ENCODE peak calls at places on chromosomes 11 and 22, in seven cellular contexts. V, W, Z, B, L, C and Q are unnamed samples.

GRCh38 chr11:103541186-103541795 is 432.1 kb downstream of the DYNC2H1 start:
- DNase-seq in V (no peak), W (no peak), Z (no peak), B (no peak), L (no peak), C (no peak), Q (no peak)

GRCh38 chr11:114678125-114679036 is at the start of gene NXPE2:
- DNase-seq in V (no peak), W (no peak), Z (no peak), B (peak), L (peak), C (no peak), Q (peak)

GRCh38 chr11:83724704-83725114 is 438.5 kb upstream of the CCDC90B start:
- DNase-seq in V (no peak), W (peak), Z (no peak), B (no peak), L (peak), C (no peak), Q (no peak)

GRCh38 chr22:26576026-26576680 is 13.8 kb downstream of the TPST2 start:
- DNase-seq in V (no peak), W (no peak), Z (no peak), B (no peak), L (no peak), C (no peak), Q (no peak)

GRCh38 chr11:99773646-99774045 is 752.9 kb downstream of the CNTN5 start:
- DNase-seq in V (no peak), W (no peak), Z (no peak), B (no peak), L (peak), C (no peak), Q (peak)

GRCh38 chr11:130916910-130917309 is 631 bp upstream of the SNX19 start:
- DNase-seq in V (no peak), W (no peak), Z (no peak), B (no peak), L (no peak), C (no peak), Q (no peak)

GRCh38 chr11:128621491-128622136 is 34.3 kb upstream of the ETS1 start:
- DNase-seq in V (peak), W (peak), Z (peak), B (peak), L (peak), C (no peak), Q (peak)

GRCh38 chr11:131653244-131653643 is 282.8 kb downstream of the NTM start:
- DNase-seq in V (no peak), W (peak), Z (no peak), B (no peak), L (no peak), C (peak), Q (no peak)

GRCh38 chr11:119404872-119405271 is 18.1 kb downstream of the THY1 start:
- DNase-seq in V (no peak), W (no peak), Z (no peak), B (no peak), L (no peak), C (no peak), Q (no peak)

GRCh38 chr22:20853236-20853660 is 5.4 kb downstream of the PI4KA start:
- DNase-seq in V (no peak), W (peak), Z (no peak), B (no peak), L (no peak), C (no peak), Q (no peak)

GRCh38 chr11:12005476-12005875 is 3.0 kb downstream of the DKK3 start:
- DNase-seq in V (no peak), W (no peak), Z (no peak), B (peak), L (peak), C (no peak), Q (peak)

GRCh38 chr11:1199689-1200610 is 22.9 kb upstream of the MUC5B start:
- DNase-seq in V (no peak), W (peak), Z (no peak), B (no peak), L (no peak), C (peak), Q (no peak)
- H3K4me3 ChIP-seq in V (no peak), W (no peak), Z (no peak), B (no peak), L (no peak), C (no peak), Q (no peak)

GRCh38 chr11:27703453-27703852 is 3.2 kb upstream of the BDNF start:
- DNase-seq in V (no peak), W (no peak), Z (no peak), B (no peak), L (peak), C (no peak), Q (peak)
- TF ChIP-seq CTCF in V (peak), W (no peak), Z (no peak), B (peak), L (no peak), C (no peak), Q (no peak)

GRCh38 chr22:42957958-42958357 is 57.0 kb downstream of the PACSIN2 start:
- DNase-seq in V (no peak), W (no peak), Z (no peak), B (no peak), L (no peak), C (no peak), Q (no peak)

GRCh38 chr22:42960146-42960509 is 54.8 kb downstream of the PACSIN2 start:
- DNase-seq in V (no peak), W (peak), Z (no peak), B (no peak), L (no peak), C (no peak), Q (no peak)

GRCh38 chr22:42959472-42960145 is 55.3 kb downstream of the PACSIN2 start:
- DNase-seq in V (no peak), W (peak), Z (peak), B (peak), L (peak), C (no peak), Q (peak)

GRCh38 chr22:42957544-42957943 is 57.4 kb downstream of the PACSIN2 start:
- DNase-seq in V (no peak), W (no peak), Z (no peak), B (no peak), L (no peak), C (no peak), Q (no peak)

DNA sequence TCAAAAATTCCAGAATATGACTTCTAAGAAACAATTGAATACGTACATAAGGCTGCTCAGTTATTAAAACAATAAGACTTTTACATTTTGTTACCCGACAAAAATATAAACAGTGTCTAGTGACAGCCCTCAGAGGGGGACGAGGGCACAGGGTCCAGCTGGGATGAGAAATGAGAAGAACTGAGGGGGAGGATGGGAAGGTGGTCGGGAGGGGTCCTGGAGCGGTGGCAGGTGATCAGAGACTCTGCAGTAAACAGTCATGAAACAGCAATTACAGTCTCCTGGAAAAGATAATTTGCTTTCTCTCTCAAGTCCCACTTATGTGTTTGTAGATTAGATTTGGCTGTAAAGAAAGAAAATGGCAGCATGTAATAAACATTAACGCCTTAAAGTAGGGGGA is 56.0 kb downstream of the PACSIN2 start:
- DNase-seq in V (no peak), W (peak), Z (no peak), B (no peak), L (no peak), C (peak), Q (no peak)
- H3K4me3 ChIP-seq in V (no peak), W (no peak), Z (peak), B (no peak), L (no peak), C (peak), Q (no peak)

DNA sequence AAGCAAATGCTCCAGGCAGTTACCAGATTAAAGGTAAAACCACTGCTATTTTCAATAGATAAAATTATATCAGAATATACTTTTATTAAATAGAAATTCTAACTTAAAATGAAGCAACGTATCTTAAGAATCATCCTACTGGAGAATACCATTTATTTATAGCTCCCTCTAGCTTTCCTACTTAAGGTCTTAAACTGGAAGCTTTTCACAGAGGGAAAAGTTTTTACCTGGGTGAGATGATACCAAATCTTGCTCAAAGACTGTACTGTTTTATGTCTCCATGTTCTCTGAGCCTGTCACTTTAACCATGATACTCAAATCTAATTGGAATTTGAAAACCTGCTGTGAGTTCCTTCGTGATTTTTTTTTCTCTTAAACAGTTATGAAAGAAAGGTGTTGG is 291.8 kb downstream of the AASDHPPT start:
- DNase-seq in V (no peak), W (no peak), Z (no peak), B (no peak), L (no peak), C (no peak), Q (no peak)
- TF ChIP-seq CTCF in V (no peak), W (no peak), Z (no peak), B (no peak), L (no peak), C (no peak), Q (no peak)

GRCh38 chr11:73275381-73275750 is 3.2 kb downstream of the P2RY6 start:
- DNase-seq in V (no peak), W (peak), Z (no peak), B (no peak), L (no peak), C (no peak), Q (no peak)
- H3K4me3 ChIP-seq in V (no peak), W (no peak), Z (no peak), B (no peak), L (no peak), C (peak), Q (no peak)

GRCh38 chr11:62324738-62325556 is 12.3 kb upstream of the ASRGL1 start:
- DNase-seq in V (no peak), W (peak), Z (no peak), B (no peak), L (peak), C (no peak), Q (peak)
- TF ChIP-seq CTCF in V (peak), W (peak), Z (no peak), B (peak), L (peak), C (no peak), Q (peak)

DNA sequence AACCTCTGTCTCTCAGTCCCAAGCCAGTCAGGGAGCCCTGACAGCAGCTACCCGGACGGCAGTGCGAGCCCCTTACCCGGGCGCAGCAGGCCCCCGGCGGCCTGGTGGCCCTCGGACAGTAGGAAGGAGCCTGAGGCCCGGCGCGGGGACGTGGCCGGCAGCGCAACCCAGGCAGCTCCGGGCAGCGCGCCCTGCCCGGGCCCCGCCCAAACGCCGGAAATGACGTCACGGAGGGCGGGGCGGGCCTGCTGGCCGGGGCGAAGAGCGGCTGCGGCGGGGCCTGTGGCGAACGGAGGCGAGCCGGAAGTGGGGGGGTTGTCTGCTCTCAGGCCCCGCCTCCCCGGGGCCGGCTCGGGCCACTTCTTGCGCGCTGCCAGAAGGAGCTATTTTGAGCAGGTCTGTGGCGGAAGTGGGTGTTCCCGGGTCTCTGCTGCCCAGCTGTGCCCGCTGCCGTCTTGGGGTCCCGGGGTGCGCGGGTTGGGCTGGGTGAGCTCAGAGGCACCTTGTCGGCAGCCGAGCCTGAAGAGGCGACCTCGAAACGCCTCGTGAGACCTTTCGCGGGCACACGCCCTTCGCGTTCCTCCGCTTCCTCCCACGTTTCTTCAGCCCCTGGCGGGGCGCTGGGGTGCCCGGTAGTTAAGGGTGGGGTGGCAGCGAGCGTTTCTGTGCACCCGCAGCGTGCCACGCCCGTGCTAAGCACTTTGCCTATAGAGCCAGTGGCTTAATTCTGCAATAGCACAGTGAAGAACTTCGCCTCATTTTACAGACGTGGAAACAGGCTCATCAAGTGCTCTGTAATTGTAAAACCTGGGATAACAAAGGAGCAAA is at the start of gene C11orf24:
- DNase-seq in V (peak), W (peak), Z (peak), B (peak), L (peak), C (peak), Q (peak)
- H3K4me3 ChIP-seq in V (peak), W (peak), Z (peak), B (peak), L (peak), C (peak), Q (peak)

GRCh38 chr11:69726481-69726880 is 22.7 kb upstream of the FGF19 start:
- DNase-seq in V (no peak), W (peak), Z (no peak), B (no peak), L (no peak), C (no peak), Q (no peak)
- TF ChIP-seq CTCF in V (no peak), W (no peak), Z (no peak), B (no peak), L (no peak), C (no peak), Q (no peak)

GRCh38 chr11:23090659-23091058 is 230.4 kb upstream of the CCDC179 start:
- DNase-seq in V (no peak), W (no peak), Z (no peak), B (no peak), L (no peak), C (no peak), Q (no peak)
- H3K4me3 ChIP-seq in V (no peak), W (no peak), Z (peak), B (no peak), L (no peak), C (no peak), Q (no peak)